ENCODE peak calls at places on chromosome 16, in eight cellular contexts. Q, Y, F, O, T, U, X and G are unnamed samples.

GRCh38 chr16:87416826-87417471 is 24.8 kb downstream of the MAP1LC3B start:
- DNase-seq in Q (peak; percentile 28), F (peak; percentile 53), O (peak; percentile 56), U (no peak), Y (no peak), T (peak; percentile 76), X (no peak), G (peak; percentile 36)

GRCh38 chr16:72621651-72622050 is 426.3 kb downstream of the ZFHX3 start:
- DNase-seq in U (no peak), Y (no peak), Q (no peak), T (peak; percentile 7), F (no peak), X (no peak), O (no peak), G (no peak)

GRCh38 chr16:3999479-3999868 is 116.8 kb downstream of the ADCY9 start:
- DNase-seq in Q (peak; percentile 72), U (no peak), Y (no peak), T (peak; percentile 95), F (no peak), X (no peak), O (no peak), G (no peak)

GRCh38 chr16:29927523-29927905 is 1.5 kb upstream of the KCTD13 start:
- DNase-seq in T (no peak), F (no peak), Q (no peak), X (no peak), O (no peak), U (no peak), Y (no peak), G (no peak)

GRCh38 chr16:66278111-66278531 is 88.4 kb upstream of the CDH5 start:
- DNase-seq in T (no peak), Y (no peak), Q (no peak), O (peak; percentile 86), F (no peak), U (no peak), X (no peak), G (no peak)

GRCh38 chr16:24114876-24115275 is 141.3 kb upstream of the CACNG3 start:
- DNase-seq in U (no peak), O (no peak), F (no peak), Y (no peak), Q (no peak), X (no peak), T (no peak), G (no peak)

GRCh38 chr16:77211880-77212735 is 12.9 kb downstream of the SYCE1L start:
- DNase-seq in F (peak; percentile 88), Q (no peak), T (peak; percentile 38), Y (no peak), X (peak; percentile 70), O (peak; percentile 70), U (peak; percentile 80), G (peak; percentile 67)

GRCh38 chr16:29729116-29729521 is 16.7 kb downstream of the C16orf54 start:
- DNase-seq in X (peak; percentile 17), Q (peak; percentile 19), Y (no peak), U (peak; percentile 45), O (peak; percentile 68), T (peak; percentile 72), F (peak; percentile 71), G (peak; percentile 45)

GRCh38 chr16:58010886-58011285 is 9.7 kb downstream of the USB1 start:
- DNase-seq in O (no peak), Q (no peak), X (no peak), Y (no peak), T (no peak), U (no peak), F (no peak), G (no peak)

GRCh38 chr16:7313170-7313569 is 19.5 kb upstream of the RBFOX1 start:
- DNase-seq in Y (no peak), U (peak; percentile 40), X (peak; percentile 11), O (no peak), T (no peak), F (peak; percentile 13), Q (no peak), G (peak; percentile 1)

GRCh38 chr16:5056347-5056746 is 9.4 kb downstream of the C16orf89 start:
- DNase-seq in Q (no peak), T (no peak), U (no peak), Y (no peak), F (no peak), O (peak; percentile 37), X (peak; percentile 53), G (peak; percentile 45)

GRCh38 chr16:68995011-68995504 is 110.4 kb upstream of the HAS3 start:
- DNase-seq in F (peak; percentile 39), T (peak; percentile 54), U (no peak), Y (no peak), X (peak; percentile 7), O (peak; percentile 89), Q (no peak), G (no peak)

GRCh38 chr16:75096730-75097129 is 19.9 kb downstream of the LDHD start:
- DNase-seq in X (no peak), O (no peak), Y (no peak), U (no peak), F (peak; percentile 51), T (no peak), Q (no peak), G (no peak)

GRCh38 chr16:55389426-55390073 is 65.5 kb downstream of the IRX6 start:
- DNase-seq in T (no peak), O (peak; percentile 20), F (no peak), U (no peak), X (no peak), Y (no peak), Q (no peak), G (no peak)

GRCh38 chr16:61146429-61146828 is 889.8 kb downstream of the CDH8 start:
- DNase-seq in X (no peak), F (no peak), Y (no peak), Q (no peak), U (no peak), O (no peak), T (no peak), G (peak; percentile 67)

GRCh38 chr16:63467513-63467912 is 1431.3 kb upstream of the CDH8 start:
- DNase-seq in O (no peak), Y (no peak), U (no peak), Q (no peak), X (no peak), F (no peak), T (no peak), G (no peak)

GRCh38 chr16:23847938-23848337 is 12.2 kb downstream of the PRKCB start:
- DNase-seq in Q (no peak), F (no peak), X (no peak), O (no peak), Y (no peak), T (no peak), U (no peak), G (peak; percentile 44)

GRCh38 chr16:89960966-89961365 is 12.4 kb downstream of the DEF8 start:
- DNase-seq in X (no peak), T (no peak), Y (no peak), F (no peak), O (no peak), Q (no peak), U (no peak), G (no peak)

GRCh38 chr16:30658731-30659506 is 688 bp downstream of the FBRS start:
- DNase-seq in U (peak; percentile 80), X (peak; percentile 68), Q (peak; percentile 96), F (peak; percentile 71), T (peak; percentile 99), O (peak; percentile 97), Y (peak; percentile 68), G (peak; percentile 98)

GRCh38 chr16:69474447-69474846 is 50.0 kb downstream of the CYB5B start:
- DNase-seq in T (no peak), U (no peak), F (no peak), Q (no peak), O (no peak), X (no peak), Y (no peak), G (no peak)

GRCh38 chr16:85557976-85558589 is 55.0 kb upstream of the GSE1 start:
- DNase-seq in U (peak; percentile 63), Y (no peak), T (no peak), Q (no peak), F (no peak), X (no peak), O (peak; percentile 47), G (peak; percentile 57)

GRCh38 chr16:51163366-51163765 is 12.3 kb upstream of the SALL1 start:
- DNase-seq in X (no peak), F (no peak), T (no peak), U (no peak), Q (no peak), Y (no peak), O (no peak), G (no peak)

GRCh38 chr16:75304521-75305363 is 53.3 kb upstream of the BCAR1 start:
- DNase-seq in U (no peak), O (peak; percentile 80), Q (peak; percentile 92), Y (no peak), X (no peak), F (no peak), T (peak; percentile 93), G (no peak)

GRCh38 chr16:30561212-30561816 is 3.1 kb upstream of the ZNF764 start:
- DNase-seq in F (no peak), X (peak; percentile 28), U (no peak), Y (no peak), Q (no peak), T (no peak), O (no peak), G (no peak)

GRCh38 chr16:77856455-77857138 is 68.2 kb downstream of the VAT1L start:
- DNase-seq in X (no peak), U (no peak), Y (no peak), Q (no peak), T (no peak), O (no peak), F (no peak), G (no peak)